ENCODE peak calls at places on chromosomes 5 and 9, in nine cellular contexts. One of them, this sample, is unnamed.

GRCh38 chr5:132094393-132095076 is 20.9 kb downstream of the CSF2 start:
- DNase-seq in NT2/D1: no peak
- DNase-seq in neural progenitor cell: no peak
- DNase-seq in stimulated activated naive B cell treated with anti-CD40 and anti-IgM and Interleukin-4, amounts not matched to agents 10 μg/mL and 1 μg/mL and 100 μg/mL, for 72 hours: no peak
- DNase-seq in Right ventricle myocardium superior: no peak
- DNase-seq in stimulated activated naive CD4-positive, alpha-beta T cell: no peak
- DNase-seq in cardiac muscle cell: no peak
- DNase-seq in GF-D8: no peak
- DNase-seq in stimulated activated CD4-positive, alpha-beta T cell treated with anti-CD3 and anti-CD28 coated beads, Interleukin-4, amount 100 ng/mL, for 24 hours: no peak
- DNase-seq in this sample: no peak

GRCh38 chr5:14225173-14225834 is 82.2 kb downstream of the TRIO start:
- DNase-seq in NT2/D1: no peak
- DNase-seq in neural progenitor cell: no peak
- DNase-seq in stimulated activated naive B cell treated with anti-CD40 and anti-IgM and Interleukin-4, amounts not matched to agents 10 μg/mL and 1 μg/mL and 100 μg/mL, for 72 hours: no peak
- DNase-seq in Right ventricle myocardium superior: no peak
- DNase-seq in stimulated activated naive CD4-positive, alpha-beta T cell: no peak
- DNase-seq in cardiac muscle cell: no peak
- DNase-seq in GF-D8: no peak
- DNase-seq in stimulated activated CD4-positive, alpha-beta T cell treated with anti-CD3 and anti-CD28 coated beads, Interleukin-4, amount 100 ng/mL, for 24 hours: no peak
- DNase-seq in this sample: no peak

GRCh38 chr9:72923077-72923476 is 29.8 kb downstream of the ALDH1A1 start:
- DNase-seq in NT2/D1: no peak
- DNase-seq in neural progenitor cell: no peak
- DNase-seq in stimulated activated naive B cell treated with anti-CD40 and anti-IgM and Interleukin-4, amounts not matched to agents 10 μg/mL and 1 μg/mL and 100 μg/mL, for 72 hours: no peak
- DNase-seq in Right ventricle myocardium superior: no peak
- DNase-seq in stimulated activated naive CD4-positive, alpha-beta T cell: no peak
- DNase-seq in cardiac muscle cell: no peak
- DNase-seq in GF-D8: no peak
- DNase-seq in stimulated activated CD4-positive, alpha-beta T cell treated with anti-CD3 and anti-CD28 coated beads, Interleukin-4, amount 100 ng/mL, for 24 hours: no peak
- DNase-seq in this sample: no peak

GRCh38 chr5:109910874-109911273 is 221.1 kb downstream of the MAN2A1 start:
- DNase-seq in NT2/D1: no peak
- DNase-seq in neural progenitor cell: no peak
- DNase-seq in stimulated activated naive B cell treated with anti-CD40 and anti-IgM and Interleukin-4, amounts not matched to agents 10 μg/mL and 1 μg/mL and 100 μg/mL, for 72 hours: no peak
- DNase-seq in Right ventricle myocardium superior: no peak
- DNase-seq in stimulated activated naive CD4-positive, alpha-beta T cell: no peak
- DNase-seq in cardiac muscle cell: no peak
- DNase-seq in GF-D8: no peak
- DNase-seq in stimulated activated CD4-positive, alpha-beta T cell treated with anti-CD3 and anti-CD28 coated beads, Interleukin-4, amount 100 ng/mL, for 24 hours: no peak
- DNase-seq in this sample: no peak

GRCh38 chr5:1552469-1553255 is 28.9 kb upstream of the LPCAT1 start:
- DNase-seq in NT2/D1: no peak
- DNase-seq in neural progenitor cell: peak
- DNase-seq in stimulated activated naive B cell treated with anti-CD40 and anti-IgM and Interleukin-4, amounts not matched to agents 10 μg/mL and 1 μg/mL and 100 μg/mL, for 72 hours: no peak
- DNase-seq in Right ventricle myocardium superior: peak
- DNase-seq in stimulated activated naive CD4-positive, alpha-beta T cell: no peak
- DNase-seq in cardiac muscle cell: no peak
- DNase-seq in GF-D8: no peak
- DNase-seq in stimulated activated CD4-positive, alpha-beta T cell treated with anti-CD3 and anti-CD28 coated beads, Interleukin-4, amount 100 ng/mL, for 24 hours: no peak
- DNase-seq in this sample: peak

GRCh38 chr5:82952326-82952725 is 124.9 kb downstream of the TMEM167A start:
- DNase-seq in NT2/D1: no peak
- DNase-seq in neural progenitor cell: no peak
- DNase-seq in stimulated activated naive B cell treated with anti-CD40 and anti-IgM and Interleukin-4, amounts not matched to agents 10 μg/mL and 1 μg/mL and 100 μg/mL, for 72 hours: no peak
- DNase-seq in Right ventricle myocardium superior: no peak
- DNase-seq in stimulated activated naive CD4-positive, alpha-beta T cell: no peak
- DNase-seq in cardiac muscle cell: no peak
- DNase-seq in GF-D8: no peak
- DNase-seq in stimulated activated CD4-positive, alpha-beta T cell treated with anti-CD3 and anti-CD28 coated beads, Interleukin-4, amount 100 ng/mL, for 24 hours: no peak
- DNase-seq in this sample: no peak

GRCh38 chr9:85243921-85244320 is 497.8 kb downstream of the AGTPBP1 start:
- DNase-seq in NT2/D1: no peak
- DNase-seq in neural progenitor cell: no peak
- DNase-seq in stimulated activated naive B cell treated with anti-CD40 and anti-IgM and Interleukin-4, amounts not matched to agents 10 μg/mL and 1 μg/mL and 100 μg/mL, for 72 hours: no peak
- DNase-seq in Right ventricle myocardium superior: no peak
- DNase-seq in stimulated activated naive CD4-positive, alpha-beta T cell: no peak
- DNase-seq in cardiac muscle cell: no peak
- DNase-seq in GF-D8: no peak
- DNase-seq in stimulated activated CD4-positive, alpha-beta T cell treated with anti-CD3 and anti-CD28 coated beads, Interleukin-4, amount 100 ng/mL, for 24 hours: no peak
- DNase-seq in this sample: no peak

GRCh38 chr9:110762783-110763182 is 94.2 kb downstream of the MUSK start:
- DNase-seq in NT2/D1: no peak
- DNase-seq in neural progenitor cell: no peak
- DNase-seq in stimulated activated naive B cell treated with anti-CD40 and anti-IgM and Interleukin-4, amounts not matched to agents 10 μg/mL and 1 μg/mL and 100 μg/mL, for 72 hours: no peak
- DNase-seq in Right ventricle myocardium superior: no peak
- DNase-seq in stimulated activated naive CD4-positive, alpha-beta T cell: no peak
- DNase-seq in cardiac muscle cell: no peak
- DNase-seq in GF-D8: no peak
- DNase-seq in stimulated activated CD4-positive, alpha-beta T cell treated with anti-CD3 and anti-CD28 coated beads, Interleukin-4, amount 100 ng/mL, for 24 hours: no peak
- DNase-seq in this sample: no peak

GRCh38 chr9:93651521-93651950 is 75.2 kb downstream of the PHF2 start:
- DNase-seq in NT2/D1: no peak
- DNase-seq in neural progenitor cell: no peak
- DNase-seq in stimulated activated naive B cell treated with anti-CD40 and anti-IgM and Interleukin-4, amounts not matched to agents 10 μg/mL and 1 μg/mL and 100 μg/mL, for 72 hours: no peak
- DNase-seq in Right ventricle myocardium superior: peak
- DNase-seq in stimulated activated naive CD4-positive, alpha-beta T cell: no peak
- DNase-seq in cardiac muscle cell: no peak
- DNase-seq in GF-D8: no peak
- DNase-seq in stimulated activated CD4-positive, alpha-beta T cell treated with anti-CD3 and anti-CD28 coated beads, Interleukin-4, amount 100 ng/mL, for 24 hours: no peak
- DNase-seq in this sample: no peak

GRCh38 chr5:106677057-106677456 is 993.7 kb downstream of the EFNA5 start:
- DNase-seq in NT2/D1: no peak
- DNase-seq in neural progenitor cell: no peak
- DNase-seq in stimulated activated naive B cell treated with anti-CD40 and anti-IgM and Interleukin-4, amounts not matched to agents 10 μg/mL and 1 μg/mL and 100 μg/mL, for 72 hours: no peak
- DNase-seq in Right ventricle myocardium superior: no peak
- DNase-seq in stimulated activated naive CD4-positive, alpha-beta T cell: no peak
- DNase-seq in cardiac muscle cell: no peak
- DNase-seq in GF-D8: no peak
- DNase-seq in stimulated activated CD4-positive, alpha-beta T cell treated with anti-CD3 and anti-CD28 coated beads, Interleukin-4, amount 100 ng/mL, for 24 hours: no peak
- DNase-seq in this sample: no peak

GRCh38 chr9:35396560-35397215 is 93.2 kb upstream of the RUSC2 start:
- DNase-seq in NT2/D1: no peak
- DNase-seq in neural progenitor cell: no peak
- DNase-seq in stimulated activated naive B cell treated with anti-CD40 and anti-IgM and Interleukin-4, amounts not matched to agents 10 μg/mL and 1 μg/mL and 100 μg/mL, for 72 hours: no peak
- DNase-seq in Right ventricle myocardium superior: no peak
- DNase-seq in stimulated activated naive CD4-positive, alpha-beta T cell: no peak
- DNase-seq in cardiac muscle cell: no peak
- DNase-seq in GF-D8: no peak
- DNase-seq in stimulated activated CD4-positive, alpha-beta T cell treated with anti-CD3 and anti-CD28 coated beads, Interleukin-4, amount 100 ng/mL, for 24 hours: no peak
- DNase-seq in this sample: no peak

GRCh38 chr5:11888221-11888620 is 16.0 kb downstream of the CTNND2 start:
- DNase-seq in NT2/D1: no peak
- DNase-seq in neural progenitor cell: no peak
- DNase-seq in stimulated activated naive B cell treated with anti-CD40 and anti-IgM and Interleukin-4, amounts not matched to agents 10 μg/mL and 1 μg/mL and 100 μg/mL, for 72 hours: no peak
- DNase-seq in Right ventricle myocardium superior: no peak
- DNase-seq in stimulated activated naive CD4-positive, alpha-beta T cell: no peak
- DNase-seq in cardiac muscle cell: no peak
- DNase-seq in GF-D8: no peak
- DNase-seq in stimulated activated CD4-positive, alpha-beta T cell treated with anti-CD3 and anti-CD28 coated beads, Interleukin-4, amount 100 ng/mL, for 24 hours: no peak
- DNase-seq in this sample: no peak

GRCh38 chr5:19488786-19489185 is 499.2 kb downstream of the CDH18 start:
- DNase-seq in NT2/D1: no peak
- DNase-seq in neural progenitor cell: no peak
- DNase-seq in stimulated activated naive B cell treated with anti-CD40 and anti-IgM and Interleukin-4, amounts not matched to agents 10 μg/mL and 1 μg/mL and 100 μg/mL, for 72 hours: no peak
- DNase-seq in Right ventricle myocardium superior: no peak
- DNase-seq in stimulated activated naive CD4-positive, alpha-beta T cell: no peak
- DNase-seq in cardiac muscle cell: no peak
- DNase-seq in GF-D8: no peak
- DNase-seq in stimulated activated CD4-positive, alpha-beta T cell treated with anti-CD3 and anti-CD28 coated beads, Interleukin-4, amount 100 ng/mL, for 24 hours: no peak
- DNase-seq in this sample: no peak

GRCh38 chr9:99137225-99137624 is 32.3 kb downstream of the TGFBR1 start:
- DNase-seq in NT2/D1: no peak
- DNase-seq in neural progenitor cell: no peak
- DNase-seq in stimulated activated naive B cell treated with anti-CD40 and anti-IgM and Interleukin-4, amounts not matched to agents 10 μg/mL and 1 μg/mL and 100 μg/mL, for 72 hours: no peak
- DNase-seq in Right ventricle myocardium superior: no peak
- DNase-seq in stimulated activated naive CD4-positive, alpha-beta T cell: no peak
- DNase-seq in cardiac muscle cell: no peak
- DNase-seq in GF-D8: peak
- DNase-seq in stimulated activated CD4-positive, alpha-beta T cell treated with anti-CD3 and anti-CD28 coated beads, Interleukin-4, amount 100 ng/mL, for 24 hours: no peak
- DNase-seq in this sample: no peak

GRCh38 chr5:117100156-117100555 is 525.5 kb upstream of the SEMA6A start:
- DNase-seq in NT2/D1: no peak
- DNase-seq in neural progenitor cell: no peak
- DNase-seq in stimulated activated naive B cell treated with anti-CD40 and anti-IgM and Interleukin-4, amounts not matched to agents 10 μg/mL and 1 μg/mL and 100 μg/mL, for 72 hours: no peak
- DNase-seq in Right ventricle myocardium superior: no peak
- DNase-seq in stimulated activated naive CD4-positive, alpha-beta T cell: no peak
- DNase-seq in cardiac muscle cell: no peak
- DNase-seq in GF-D8: no peak
- DNase-seq in stimulated activated CD4-positive, alpha-beta T cell treated with anti-CD3 and anti-CD28 coated beads, Interleukin-4, amount 100 ng/mL, for 24 hours: no peak
- DNase-seq in this sample: no peak

GRCh38 chr9:77927265-77927664 is 104.3 kb downstream of the GNAQ start:
- DNase-seq in NT2/D1: no peak
- DNase-seq in neural progenitor cell: no peak
- DNase-seq in stimulated activated naive B cell treated with anti-CD40 and anti-IgM and Interleukin-4, amounts not matched to agents 10 μg/mL and 1 μg/mL and 100 μg/mL, for 72 hours: no peak
- DNase-seq in Right ventricle myocardium superior: no peak
- DNase-seq in stimulated activated naive CD4-positive, alpha-beta T cell: no peak
- DNase-seq in cardiac muscle cell: no peak
- DNase-seq in GF-D8: peak
- DNase-seq in stimulated activated CD4-positive, alpha-beta T cell treated with anti-CD3 and anti-CD28 coated beads, Interleukin-4, amount 100 ng/mL, for 24 hours: no peak
- DNase-seq in this sample: no peak

GRCh38 chr9:93963969-93964368 is 8.8 kb upstream of the BARX1 start:
- DNase-seq in NT2/D1: no peak
- DNase-seq in neural progenitor cell: no peak
- DNase-seq in stimulated activated naive B cell treated with anti-CD40 and anti-IgM and Interleukin-4, amounts not matched to agents 10 μg/mL and 1 μg/mL and 100 μg/mL, for 72 hours: no peak
- DNase-seq in Right ventricle myocardium superior: no peak
- DNase-seq in stimulated activated naive CD4-positive, alpha-beta T cell: no peak
- DNase-seq in cardiac muscle cell: no peak
- DNase-seq in GF-D8: no peak
- DNase-seq in stimulated activated CD4-positive, alpha-beta T cell treated with anti-CD3 and anti-CD28 coated beads, Interleukin-4, amount 100 ng/mL, for 24 hours: no peak
- DNase-seq in this sample: no peak

GRCh38 chr9:112849363-112849922 is 41.2 kb downstream of the SLC46A2 start:
- DNase-seq in NT2/D1: no peak
- DNase-seq in neural progenitor cell: no peak
- DNase-seq in stimulated activated naive B cell treated with anti-CD40 and anti-IgM and Interleukin-4, amounts not matched to agents 10 μg/mL and 1 μg/mL and 100 μg/mL, for 72 hours: no peak
- DNase-seq in Right ventricle myocardium superior: no peak
- DNase-seq in stimulated activated naive CD4-positive, alpha-beta T cell: no peak
- DNase-seq in cardiac muscle cell: no peak
- DNase-seq in GF-D8: peak
- DNase-seq in stimulated activated CD4-positive, alpha-beta T cell treated with anti-CD3 and anti-CD28 coated beads, Interleukin-4, amount 100 ng/mL, for 24 hours: no peak
- DNase-seq in this sample: no peak

GRCh38 chr9:4762108-4762888 is 21.3 kb upstream of the AK3 start:
- DNase-seq in NT2/D1: peak
- DNase-seq in neural progenitor cell: peak
- DNase-seq in stimulated activated naive B cell treated with anti-CD40 and anti-IgM and Interleukin-4, amounts not matched to agents 10 μg/mL and 1 μg/mL and 100 μg/mL, for 72 hours: peak
- DNase-seq in Right ventricle myocardium superior: peak
- DNase-seq in stimulated activated naive CD4-positive, alpha-beta T cell: peak
- DNase-seq in cardiac muscle cell: peak
- DNase-seq in GF-D8: no peak
- DNase-seq in stimulated activated CD4-positive, alpha-beta T cell treated with anti-CD3 and anti-CD28 coated beads, Interleukin-4, amount 100 ng/mL, for 24 hours: peak
- DNase-seq in this sample: no peak

GRCh38 chr9:136992819-136993369 is 672 bp downstream of the PAXX start:
- DNase-seq in NT2/D1: peak
- DNase-seq in neural progenitor cell: no peak
- DNase-seq in stimulated activated naive B cell treated with anti-CD40 and anti-IgM and Interleukin-4, amounts not matched to agents 10 μg/mL and 1 μg/mL and 100 μg/mL, for 72 hours: no peak
- DNase-seq in Right ventricle myocardium superior: no peak
- DNase-seq in stimulated activated naive CD4-positive, alpha-beta T cell: no peak
- DNase-seq in cardiac muscle cell: no peak
- DNase-seq in GF-D8: no peak
- DNase-seq in stimulated activated CD4-positive, alpha-beta T cell treated with anti-CD3 and anti-CD28 coated beads, Interleukin-4, amount 100 ng/mL, for 24 hours: no peak
- DNase-seq in this sample: no peak

GRCh38 chr9:131597246-131597645 is 51.9 kb downstream of the PRRT1B start:
- DNase-seq in NT2/D1: no peak
- DNase-seq in neural progenitor cell: no peak
- DNase-seq in stimulated activated naive B cell treated with anti-CD40 and anti-IgM and Interleukin-4, amounts not matched to agents 10 μg/mL and 1 μg/mL and 100 μg/mL, for 72 hours: no peak
- DNase-seq in Right ventricle myocardium superior: no peak
- DNase-seq in stimulated activated naive CD4-positive, alpha-beta T cell: no peak
- DNase-seq in cardiac muscle cell: no peak
- DNase-seq in GF-D8: no peak
- DNase-seq in stimulated activated CD4-positive, alpha-beta T cell treated with anti-CD3 and anti-CD28 coated beads, Interleukin-4, amount 100 ng/mL, for 24 hours: no peak
- DNase-seq in this sample: no peak

GRCh38 chr9:93669116-93669957 is 93.0 kb downstream of the PHF2 start:
- DNase-seq in NT2/D1: no peak
- DNase-seq in neural progenitor cell: no peak
- DNase-seq in stimulated activated naive B cell treated with anti-CD40 and anti-IgM and Interleukin-4, amounts not matched to agents 10 μg/mL and 1 μg/mL and 100 μg/mL, for 72 hours: no peak
- DNase-seq in Right ventricle myocardium superior: peak
- DNase-seq in stimulated activated naive CD4-positive, alpha-beta T cell: no peak
- DNase-seq in cardiac muscle cell: no peak
- DNase-seq in GF-D8: no peak
- DNase-seq in stimulated activated CD4-positive, alpha-beta T cell treated with anti-CD3 and anti-CD28 coated beads, Interleukin-4, amount 100 ng/mL, for 24 hours: no peak
- DNase-seq in this sample: no peak

GRCh38 chr5:121257621-121258020 is 594.1 kb upstream of the FTMT start:
- DNase-seq in NT2/D1: no peak
- DNase-seq in neural progenitor cell: no peak
- DNase-seq in stimulated activated naive B cell treated with anti-CD40 and anti-IgM and Interleukin-4, amounts not matched to agents 10 μg/mL and 1 μg/mL and 100 μg/mL, for 72 hours: no peak
- DNase-seq in Right ventricle myocardium superior: no peak
- DNase-seq in stimulated activated naive CD4-positive, alpha-beta T cell: no peak
- DNase-seq in cardiac muscle cell: no peak
- DNase-seq in GF-D8: peak
- DNase-seq in stimulated activated CD4-positive, alpha-beta T cell treated with anti-CD3 and anti-CD28 coated beads, Interleukin-4, amount 100 ng/mL, for 24 hours: no peak
- DNase-seq in this sample: no peak

GRCh38 chr5:173972844-173973613 is 15.9 kb upstream of the C5orf47 start:
- DNase-seq in NT2/D1: peak
- DNase-seq in neural progenitor cell: peak
- DNase-seq in stimulated activated naive B cell treated with anti-CD40 and anti-IgM and Interleukin-4, amounts not matched to agents 10 μg/mL and 1 μg/mL and 100 μg/mL, for 72 hours: peak
- DNase-seq in Right ventricle myocardium superior: peak
- DNase-seq in stimulated activated naive CD4-positive, alpha-beta T cell: peak
- DNase-seq in cardiac muscle cell: peak
- DNase-seq in GF-D8: peak
- DNase-seq in stimulated activated CD4-positive, alpha-beta T cell treated with anti-CD3 and anti-CD28 coated beads, Interleukin-4, amount 100 ng/mL, for 24 hours: peak
- DNase-seq in this sample: peak

GRCh38 chr5:140344683-140345423 is 1.6 kb downstream of the HBEGF start:
- DNase-seq in NT2/D1: no peak
- DNase-seq in neural progenitor cell: no peak
- DNase-seq in stimulated activated naive B cell treated with anti-CD40 and anti-IgM and Interleukin-4, amounts not matched to agents 10 μg/mL and 1 μg/mL and 100 μg/mL, for 72 hours: no peak
- DNase-seq in Right ventricle myocardium superior: no peak
- DNase-seq in stimulated activated naive CD4-positive, alpha-beta T cell: peak
- DNase-seq in cardiac muscle cell: no peak
- DNase-seq in GF-D8: no peak
- DNase-seq in stimulated activated CD4-positive, alpha-beta T cell treated with anti-CD3 and anti-CD28 coated beads, Interleukin-4, amount 100 ng/mL, for 24 hours: peak
- DNase-seq in this sample: no peak

This sample was measured in SHP77 treated with DMSO at 0.1 percent for 48 hours.